ENCODE peak calls at places on chromosomes 12 and 14, in five cellular contexts. K is ascending aorta, N is GM06990, O is AG09319, C is B cell. V is an unnamed sample.

GRCh38 chr14:22819191-22819988 is 4.2 kb upstream of the SLC7A7 start:
- DNase-seq in K (peak; percentile 80), C (no peak), N (no peak), O (peak; percentile 71), V (no peak)

GRCh38 chr12:34287986-34288962 is 266.0 kb downstream of the ALG10 start:
- DNase-seq in O (no peak), K (peak; percentile 45), N (no peak), C (no peak), V (peak; percentile 9)

GRCh38 chr12:130166306-130166705 is 4.0 kb downstream of the FZD10 start:
- DNase-seq in O (no peak), C (no peak), N (no peak), K (no peak), V (no peak)

GRCh38 chr12:118603610-118604361 is 227.4 kb downstream of the SUDS3 start:
- DNase-seq in C (no peak), K (no peak), O (no peak), N (no peak), V (no peak)

GRCh38 chr14:70821916-70822705 is 12.8 kb upstream of the MAP3K9 start:
- DNase-seq in O (no peak), K (peak; percentile 74), N (peak; percentile 60), C (peak; percentile 56), V (peak; percentile 28)

GRCh38 chr14:77104393-77104792 is 6.3 kb downstream of the CIPC start:
- DNase-seq in K (no peak), O (no peak), N (no peak), C (no peak), V (no peak)

GRCh38 chr12:104494816-104495158 is 38.0 kb downstream of the CHST11 start:
- DNase-seq in C (no peak), N (no peak), O (no peak), K (no peak), V (no peak)

GRCh38 chr12:32566663-32567634 is 112.2 kb upstream of the DNM1L start:
- DNase-seq in O (no peak), C (no peak), N (no peak), K (no peak), V (no peak)

GRCh38 chr12:106642991-106643390 is 60.2 kb downstream of the RFX4 start:
- DNase-seq in N (no peak), K (no peak), C (no peak), O (no peak), V (no peak)

DNA sequence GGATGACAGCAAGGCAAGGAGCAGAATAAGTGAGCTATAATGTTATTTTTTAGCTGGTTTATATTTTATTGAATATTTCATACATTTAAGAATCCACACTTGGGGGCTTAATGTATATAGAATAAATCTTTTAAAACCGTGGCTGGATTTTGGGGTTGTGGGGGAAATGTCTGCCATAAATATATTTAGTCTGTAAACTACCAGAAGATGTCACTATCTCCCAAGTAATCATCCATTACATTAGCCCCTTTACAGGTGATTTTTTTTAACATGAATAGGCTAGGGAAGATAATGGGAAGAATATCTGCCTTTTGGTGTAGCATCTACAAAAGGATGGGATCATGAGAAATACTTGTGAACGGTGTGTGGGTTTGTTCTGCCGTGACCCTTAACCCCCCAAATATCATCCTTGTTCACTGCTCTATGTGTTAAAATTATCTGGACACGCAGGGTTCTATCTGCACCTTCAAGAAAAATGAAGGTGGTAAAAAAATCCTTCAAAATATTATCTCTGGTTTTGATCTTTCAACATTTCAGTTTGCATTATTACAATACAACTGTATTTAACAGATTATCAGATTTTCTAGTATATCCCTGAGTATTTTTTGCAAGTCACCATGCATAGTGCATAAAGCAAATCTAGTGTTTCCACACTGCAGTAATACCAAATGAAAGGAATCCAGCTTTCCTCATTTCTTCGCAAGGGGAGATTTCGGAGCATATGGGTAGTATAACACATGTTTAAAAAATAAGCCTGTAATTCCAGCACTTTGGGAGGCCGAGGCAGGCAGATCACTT is 8.0 kb upstream of the SLC17A8 start:
- DNase-seq in K (no peak), O (no peak), C (no peak), N (no peak), V (no peak)
- TF ChIP-seq CTCF in K (no peak), O (peak; percentile 21), C (no peak), N (no peak), V (peak; percentile 59)

DNA sequence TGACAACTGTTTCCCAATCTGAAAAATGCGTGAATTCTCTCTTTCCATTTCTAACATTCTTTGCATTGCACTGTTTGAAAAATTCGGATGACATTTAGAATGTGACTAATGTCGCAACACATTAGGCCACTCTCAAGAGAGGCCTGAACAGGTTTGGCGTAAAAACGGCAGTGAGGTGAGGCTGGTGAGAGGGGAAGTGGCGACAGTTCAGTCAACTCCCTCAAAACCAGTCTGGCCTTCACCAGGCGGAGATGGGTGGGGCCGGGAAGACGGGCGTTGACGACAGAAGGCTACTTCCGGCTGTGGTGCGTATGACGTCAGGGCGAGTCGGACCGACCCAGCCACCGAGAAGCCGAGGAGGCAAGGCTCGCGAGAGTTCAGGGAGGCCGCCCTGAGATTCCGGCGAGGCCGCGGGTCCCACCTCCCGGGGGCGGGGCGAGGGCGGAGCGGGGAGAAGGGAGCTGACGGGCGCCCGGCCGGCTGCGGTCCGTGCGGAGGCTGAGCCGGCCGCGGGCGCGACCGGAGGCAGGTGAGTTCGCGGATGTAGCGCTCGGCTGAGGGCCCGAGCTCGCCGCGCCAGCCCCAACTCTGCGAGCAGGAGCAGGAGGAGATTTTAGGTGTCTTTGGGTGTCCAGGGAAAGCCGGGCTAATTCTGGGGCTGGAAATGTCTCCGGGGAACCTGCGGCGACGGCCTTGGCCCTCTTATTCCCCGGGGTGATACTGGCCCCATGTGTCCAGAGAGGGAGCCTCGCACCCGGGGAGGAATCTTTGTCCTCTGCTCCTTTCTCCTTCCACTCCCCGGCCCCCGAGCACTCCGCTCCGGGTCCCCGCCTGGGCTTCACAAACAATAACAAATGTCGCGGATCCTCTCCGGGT is at the start of gene STK38L:
- DNase-seq in N (peak; percentile 98), O (peak; percentile 86), K (peak; percentile 99), C (peak; percentile 98), V (peak; percentile 100)
- TF ChIP-seq CTCF in N (peak; percentile 20), O (peak; percentile 24), K (no peak), C (no peak), V (peak; percentile 50)

DNA sequence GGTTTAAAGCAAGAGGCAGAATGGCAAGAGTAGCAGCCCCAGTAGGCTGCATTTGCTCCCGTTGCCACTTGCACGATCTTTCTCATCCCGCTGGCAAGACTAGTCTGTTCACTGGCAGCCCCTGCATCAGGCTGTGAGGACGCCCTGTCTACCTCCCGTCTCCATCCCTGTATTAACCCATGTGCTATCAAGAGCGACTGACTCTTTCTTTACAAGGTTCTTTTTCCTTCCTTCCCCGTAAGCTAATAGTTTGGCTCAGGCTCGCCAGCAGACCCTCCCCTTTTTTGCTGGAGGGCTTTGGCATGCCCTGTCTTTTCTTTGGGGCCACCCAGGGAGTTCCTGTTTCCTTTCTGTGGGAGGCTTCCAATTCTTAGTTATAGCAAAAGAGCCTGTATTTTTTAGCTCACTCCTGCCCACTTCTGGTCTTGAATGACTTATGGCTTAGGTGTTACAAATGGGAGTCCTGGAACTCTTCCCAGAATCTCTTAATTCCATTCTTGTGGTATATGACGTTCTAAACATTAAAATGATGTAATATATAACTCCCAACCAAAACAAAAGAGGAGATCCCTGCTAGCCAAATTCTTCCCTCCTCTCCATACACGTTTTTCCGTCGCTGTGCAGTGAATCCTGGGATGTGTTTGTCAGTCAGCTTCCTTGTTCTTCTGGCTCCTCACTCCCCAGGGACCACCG is 149.0 kb downstream of the PRKCH start:
- DNase-seq in K (no peak), N (no peak), O (peak; percentile 86), C (no peak), V (no peak)
- TF ChIP-seq CTCF in K (no peak), N (no peak), O (peak; percentile 37), C (no peak), V (no peak)

DNA sequence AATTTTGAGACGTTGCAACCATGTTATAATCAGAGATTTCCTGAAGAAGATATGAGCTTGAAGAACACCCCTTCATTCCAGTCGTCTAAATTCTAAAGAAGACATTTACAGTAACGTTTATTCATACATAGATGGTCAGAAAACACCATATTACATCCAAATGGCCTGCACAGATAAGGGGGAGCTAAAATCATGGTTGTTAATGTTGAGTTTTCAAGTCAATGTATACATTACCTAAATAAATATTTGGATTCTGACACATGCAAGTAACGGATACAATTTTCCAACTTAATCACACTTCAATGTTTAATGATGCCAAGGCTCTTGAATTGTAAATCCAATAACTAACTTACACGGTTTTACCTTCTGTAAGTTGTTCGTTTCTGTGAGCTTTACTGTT is 318.4 kb downstream of the SLC6A15 start:
- DNase-seq in C (no peak), K (no peak), O (no peak), N (no peak), V (no peak)
- TF ChIP-seq CTCF in C (no peak), K (no peak), O (no peak), N (no peak), V (no peak)

GRCh38 chr12:132511516-132512196 is 21.7 kb downstream of the FBRSL1 start:
- DNase-seq in K (no peak), C (no peak), N (no peak), O (no peak), V (no peak)
- TF ChIP-seq CTCF in K (no peak), C (no peak), N (no peak), O (no peak), V (no peak)

DNA sequence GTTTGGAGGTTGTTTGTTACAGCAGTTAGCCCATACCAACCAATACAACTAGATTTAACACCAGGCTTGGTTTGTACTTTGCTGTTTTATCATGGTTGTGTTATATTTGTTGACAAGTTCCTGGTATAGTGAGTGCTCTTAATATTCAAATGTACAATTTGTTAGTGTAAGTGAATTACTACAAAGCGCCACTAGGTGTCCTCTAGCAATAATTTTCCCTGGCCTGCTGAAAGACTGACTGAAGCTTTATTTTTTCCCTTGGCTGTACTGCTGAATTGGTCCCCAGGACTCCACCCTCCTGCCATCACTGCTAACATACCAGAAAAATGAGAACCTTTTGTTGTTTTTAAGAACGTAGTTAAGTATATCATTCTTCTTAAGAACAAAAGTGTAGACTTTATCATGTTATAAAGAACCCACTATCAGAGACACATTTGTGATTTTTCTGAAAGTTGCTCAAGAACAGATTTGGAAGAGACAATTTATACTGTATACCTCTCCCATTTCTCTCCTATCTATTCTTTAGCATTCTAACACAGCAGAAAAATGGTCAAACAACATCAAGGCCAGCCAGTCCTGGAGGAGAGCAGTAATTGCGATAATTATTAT is 75.3 kb upstream of the FAR2 start:
- DNase-seq in O (peak; percentile 20), K (no peak), C (peak; percentile 27), N (no peak), V (no peak)
- TF ChIP-seq CTCF in O (peak; percentile 65), K (no peak), C (peak; percentile 72), N (peak; percentile 58), V (peak; percentile 81)

V was measured in progenitor cell of endocrine pancreas.